ENCODE peak calls at places on chromosome 1, in four cellular contexts. One of them, this sample, is unnamed. For H3K4me1, the result is how much of the 10 kb centered on the place peaks cover.

GRCh38 chr1:197799271-197799670 is 24.0 kb upstream of the DENND1B start:
- DNase-seq in ascending aorta: no peak
- DNase-seq in OCI-LY7: no peak
- DNase-seq in HCT116: no peak
- DNase-seq in this sample: no peak

GRCh38 chr1:202713110-202713509 is 2.9 kb upstream of the SYT2 start:
- DNase-seq in HCT116: no peak
- DNase-seq in ascending aorta: no peak
- DNase-seq in OCI-LY7: no peak
- DNase-seq in this sample: no peak

GRCh38 chr1:232344791-232345399 is 285.0 kb downstream of the SIPA1L2 start:
- DNase-seq in OCI-LY7: no peak
- DNase-seq in HCT116: no peak
- DNase-seq in ascending aorta: no peak
- DNase-seq in this sample: no peak

GRCh38 chr1:225811622-225812487 is 1.9 kb downstream of the EPHX1 start:
- DNase-seq in HCT116: no peak
- DNase-seq in OCI-LY7: no peak
- DNase-seq in ascending aorta: no peak
- DNase-seq in this sample: peak

GRCh38 chr1:214670098-214670497 is 67.1 kb downstream of the CENPF start:
- DNase-seq in OCI-LY7: no peak
- DNase-seq in HCT116: no peak
- DNase-seq in ascending aorta: no peak
- DNase-seq in this sample: peak

GRCh38 chr1:185935360-185935759 is 201.2 kb downstream of the HMCN1 start:
- DNase-seq in HCT116: no peak
- DNase-seq in ascending aorta: no peak
- DNase-seq in OCI-LY7: no peak
- DNase-seq in this sample: no peak

GRCh38 chr1:171292799-171293198 is 21.2 kb upstream of the FMO4 start:
- DNase-seq in ascending aorta: no peak
- DNase-seq in HCT116: no peak
- DNase-seq in OCI-LY7: no peak
- DNase-seq in this sample: no peak

GRCh38 chr1:154142358-154142757 is 12.5 kb downstream of the NUP210L start:
- DNase-seq in HCT116: no peak
- DNase-seq in ascending aorta: no peak
- DNase-seq in OCI-LY7: no peak
- DNase-seq in this sample: no peak

GRCh38 chr1:112272101-112272772 is 123.8 kb upstream of the CTTNBP2NL start:
- DNase-seq in ascending aorta: peak
- DNase-seq in OCI-LY7: no peak
- DNase-seq in HCT116: no peak
- DNase-seq in this sample: no peak

GRCh38 chr1:165631403-165632151 is 543 bp downstream of the MGST3 start:
- DNase-seq in OCI-LY7: peak
- DNase-seq in ascending aorta: peak
- DNase-seq in HCT116: peak
- DNase-seq in this sample: peak

GRCh38 chr1:151062738-151063371 is 2.7 kb downstream of the MLLT11 start:
- DNase-seq in ascending aorta: peak
- DNase-seq in HCT116: no peak
- DNase-seq in OCI-LY7: no peak
- DNase-seq in this sample: no peak

GRCh38 chr1:151061704-151062103 is 1.5 kb downstream of the MLLT11 start:
- DNase-seq in OCI-LY7: no peak
- DNase-seq in HCT116: no peak
- DNase-seq in ascending aorta: no peak
- DNase-seq in this sample: no peak

GRCh38 chr1:151059342-151060240 is at the start of gene CDC42SE1:
- DNase-seq in HCT116: peak
- DNase-seq in OCI-LY7: peak
- DNase-seq in ascending aorta: peak
- DNase-seq in this sample: peak

GRCh38 chr1:151060241-151061011 is at the start of gene MLLT11:
- DNase-seq in ascending aorta: peak
- DNase-seq in HCT116: no peak
- DNase-seq in OCI-LY7: peak
- DNase-seq in this sample: no peak

GRCh38 chr1:151061012-151061401 is 810 bp downstream of the MLLT11 start:
- DNase-seq in ascending aorta: no peak
- DNase-seq in HCT116: no peak
- DNase-seq in OCI-LY7: no peak
- DNase-seq in this sample: no peak
- H3K4me3 ChIP-seq in ascending aorta: peak
- H3K4me3 ChIP-seq in HCT116: no peak
- H3K4me3 ChIP-seq in OCI-LY7: peak
- H3K4me3 ChIP-seq in this sample: no peak

DNA sequence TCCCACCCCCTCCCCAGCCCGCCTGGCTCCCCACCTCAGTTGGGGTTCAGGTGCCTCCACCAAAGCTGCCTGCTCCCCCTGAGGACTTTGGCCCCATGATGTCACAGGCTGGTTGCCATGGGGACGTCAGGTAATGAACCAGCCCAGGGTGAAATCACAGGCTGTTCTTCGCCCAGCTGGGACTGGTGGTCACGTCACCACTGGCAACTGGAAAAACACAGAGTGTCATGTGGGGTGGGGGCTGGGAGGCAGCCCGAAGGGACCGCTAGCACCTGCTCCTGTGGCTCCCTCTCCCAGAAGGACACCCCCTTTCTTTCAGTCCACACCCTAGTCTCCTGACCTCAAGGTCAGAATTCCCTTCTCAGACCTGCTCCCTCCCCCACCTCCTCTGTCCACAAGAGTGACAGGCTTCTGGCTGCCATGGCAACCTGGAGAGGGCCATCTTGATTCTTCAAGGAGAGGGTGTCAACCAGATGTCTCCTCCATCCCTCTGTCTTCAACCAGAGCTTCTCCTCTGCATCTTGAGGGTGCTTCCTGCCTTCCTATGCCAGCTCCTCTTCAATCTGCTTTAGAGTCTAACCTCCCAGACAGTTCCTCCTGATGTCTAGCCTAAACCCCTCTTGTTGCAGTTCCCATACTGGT is 6.2 kb downstream of the FAM131C start:
- DNase-seq in HCT116: no peak
- DNase-seq in ascending aorta: no peak
- DNase-seq in OCI-LY7: no peak
- DNase-seq in this sample: no peak
- H3K4me1 ChIP-seq in HCT116: under half
- H3K4me1 ChIP-seq in ascending aorta: under half
- H3K4me1 ChIP-seq in OCI-LY7: under half
- H3K4me1 ChIP-seq in this sample: under half

GRCh38 chr1:2199042-2199810 is 4.7 kb upstream of the FAAP20 start:
- DNase-seq in OCI-LY7: no peak
- DNase-seq in ascending aorta: peak
- DNase-seq in HCT116: peak
- DNase-seq in this sample: peak

GRCh38 chr1:2197732-2198165 is 3.2 kb upstream of the FAAP20 start:
- DNase-seq in HCT116: no peak
- DNase-seq in ascending aorta: no peak
- DNase-seq in OCI-LY7: no peak
- DNase-seq in this sample: no peak

GRCh38 chr1:2196901-2197638 is 2.5 kb upstream of the FAAP20 start:
- DNase-seq in HCT116: no peak
- DNase-seq in ascending aorta: no peak
- DNase-seq in OCI-LY7: no peak
- DNase-seq in this sample: no peak

GRCh38 chr1:2200308-2200943 is 5.9 kb upstream of the FAAP20 start:
- DNase-seq in ascending aorta: no peak
- DNase-seq in HCT116: no peak
- DNase-seq in OCI-LY7: no peak
- DNase-seq in this sample: no peak

GRCh38 chr1:2198571-2198970 is 4.0 kb upstream of the FAAP20 start:
- DNase-seq in HCT116: no peak
- DNase-seq in ascending aorta: no peak
- DNase-seq in OCI-LY7: no peak
- DNase-seq in this sample: no peak
- H3K4me3 ChIP-seq in HCT116: peak
- H3K4me3 ChIP-seq in ascending aorta: peak
- H3K4me3 ChIP-seq in OCI-LY7: no peak
- H3K4me3 ChIP-seq in this sample: no peak

DNA sequence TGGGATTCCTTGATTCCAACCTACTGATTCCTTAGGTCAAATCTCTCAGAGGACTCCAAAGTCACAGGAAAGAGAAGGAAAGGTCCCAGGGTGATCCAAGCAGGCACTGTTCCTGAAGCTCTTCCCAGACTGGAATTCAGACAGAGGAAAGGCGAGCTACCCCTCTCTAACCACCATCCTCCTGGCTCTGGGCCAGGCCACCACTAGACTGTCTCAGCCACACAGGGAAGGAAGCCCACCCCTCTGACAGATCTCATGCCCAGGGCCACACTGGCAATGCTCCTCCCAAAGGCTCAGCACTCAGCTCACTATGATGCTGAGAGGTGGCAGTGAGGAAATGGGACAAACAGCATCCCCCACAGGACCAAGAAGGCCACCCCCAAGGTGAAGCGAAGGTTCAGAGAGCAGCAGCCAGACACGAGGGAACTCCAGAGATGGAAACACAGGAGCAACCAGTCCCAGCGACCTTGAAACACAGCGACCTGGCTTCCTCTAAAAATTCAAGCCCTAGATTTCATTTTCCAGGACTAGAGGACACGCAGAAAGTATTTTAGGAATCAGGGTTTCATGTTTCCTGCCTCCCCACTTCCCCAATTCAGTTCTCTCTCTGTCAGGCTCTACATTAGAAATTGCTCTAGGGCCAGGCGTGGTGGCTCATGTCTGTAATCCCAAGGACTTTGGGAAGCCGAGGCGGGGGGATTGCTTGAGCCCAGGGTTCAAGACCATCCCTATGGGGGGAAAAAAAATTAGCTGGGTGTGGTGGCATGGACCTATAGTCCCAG is 18.8 kb downstream of the PIK3C2B start:
- DNase-seq in OCI-LY7: no peak
- DNase-seq in ascending aorta: no peak
- DNase-seq in HCT116: no peak
- DNase-seq in this sample: no peak
- H3K4me1 ChIP-seq in OCI-LY7: under half
- H3K4me1 ChIP-seq in ascending aorta: under half
- H3K4me1 ChIP-seq in HCT116: under half
- H3K4me1 ChIP-seq in this sample: under half